ENCODE peak calls at places on chromosomes 7 and 10, in six cellular contexts. I, U, O, F, G and V are unnamed samples.

GRCh38 chr7:154474903-154475520 is 422.8 kb downstream of the DPP6 start:
- DNase-seq in I (no peak), U (no peak), G (no peak), O (no peak), F (no peak), V (no peak)

GRCh38 chr7:101068401-101068800 is 16.9 kb upstream of the TRIM56 start:
- DNase-seq in U (no peak), F (no peak), G (no peak), I (no peak), O (peak; percentile 7), V (no peak)

GRCh38 chr7:106313456-106313891 is 28.7 kb upstream of the NAMPT start:
- DNase-seq in I (peak; percentile 88), G (no peak), O (no peak), F (no peak), U (no peak), V (peak; percentile 8)

GRCh38 chr10:50991496-50992355 is 82.6 kb upstream of the PRKG1 start:
- DNase-seq in G (peak; percentile 58), U (peak; percentile 58), F (no peak), O (peak; percentile 56), I (peak; percentile 9), V (peak; percentile 13)

GRCh38 chr10:110425684-110426293 is 71.9 kb upstream of the DUSP5 start:
- DNase-seq in F (no peak), O (no peak), G (no peak), U (no peak), I (peak; percentile 99), V (no peak)

GRCh38 chr10:34771106-34771505 is 44.0 kb downstream of the PARD3 start:
- DNase-seq in F (no peak), I (no peak), U (no peak), O (no peak), G (no peak), V (no peak)

GRCh38 chr7:32212321-32212720 is 142.1 kb upstream of the PDE1C start:
- DNase-seq in U (no peak), F (no peak), I (no peak), G (no peak), O (no peak), V (no peak)

GRCh38 chr7:1323178-1324027 is 90.7 kb downstream of the UNCX start:
- DNase-seq in G (no peak), O (peak; percentile 30), I (no peak), U (peak; percentile 5), F (no peak), V (no peak)

GRCh38 chr7:105046414-105046813 is 32.4 kb downstream of the KMT2E start:
- DNase-seq in O (no peak), I (peak; percentile 79), U (no peak), F (no peak), G (no peak), V (no peak)

DNA sequence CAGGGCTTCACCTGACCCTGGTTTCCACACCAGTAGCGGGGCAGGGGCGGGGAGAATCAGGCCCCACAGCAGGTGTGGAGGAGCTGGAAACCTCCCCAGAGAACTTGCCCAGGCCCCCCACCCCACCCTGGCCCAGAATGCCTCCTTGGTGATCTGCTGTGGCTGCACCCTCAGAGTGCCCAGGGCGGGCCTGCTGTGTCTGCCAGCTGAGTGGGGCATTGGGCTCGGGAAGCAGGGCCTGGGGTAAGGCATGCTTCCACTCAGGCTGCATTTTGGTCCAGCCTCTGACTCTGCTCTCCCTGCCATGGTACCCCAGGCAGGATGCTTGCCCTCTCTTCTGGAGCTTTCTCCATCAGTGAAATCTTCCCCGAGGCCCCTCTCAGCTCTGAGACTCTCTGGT is 1.1 kb upstream of the CRHR2 start:
- DNase-seq in F (no peak), O (no peak), I (no peak), G (no peak), U (no peak), V (no peak)
- H3K27me3 ChIP-seq in F (peaks cover 20% of the 10 kb centered on the region), O (peaks cover 41% of the 10 kb centered on the region), I (peaks cover 58% of the 10 kb centered on the region), G (no peaks in the 10 kb centered on the region), U (peaks cover 2% of the 10 kb centered on the region), V (no peaks in the 10 kb centered on the region)

GRCh38 chr10:96044686-96045085 is 1.3 kb downstream of the CCNJ start:
- DNase-seq in F (no peak), O (no peak), U (no peak), G (no peak), I (peak; percentile 46), V (no peak)
- H3K27ac ChIP-seq in F (no peak overlapping the region), O (peak overlapping the region; percentile 92), U (peak overlapping the region; percentile 77), G (peak overlapping the region; percentile 93), I (peak overlapping the region; percentile 82), V (peak overlapping the region; percentile 73)

DNA sequence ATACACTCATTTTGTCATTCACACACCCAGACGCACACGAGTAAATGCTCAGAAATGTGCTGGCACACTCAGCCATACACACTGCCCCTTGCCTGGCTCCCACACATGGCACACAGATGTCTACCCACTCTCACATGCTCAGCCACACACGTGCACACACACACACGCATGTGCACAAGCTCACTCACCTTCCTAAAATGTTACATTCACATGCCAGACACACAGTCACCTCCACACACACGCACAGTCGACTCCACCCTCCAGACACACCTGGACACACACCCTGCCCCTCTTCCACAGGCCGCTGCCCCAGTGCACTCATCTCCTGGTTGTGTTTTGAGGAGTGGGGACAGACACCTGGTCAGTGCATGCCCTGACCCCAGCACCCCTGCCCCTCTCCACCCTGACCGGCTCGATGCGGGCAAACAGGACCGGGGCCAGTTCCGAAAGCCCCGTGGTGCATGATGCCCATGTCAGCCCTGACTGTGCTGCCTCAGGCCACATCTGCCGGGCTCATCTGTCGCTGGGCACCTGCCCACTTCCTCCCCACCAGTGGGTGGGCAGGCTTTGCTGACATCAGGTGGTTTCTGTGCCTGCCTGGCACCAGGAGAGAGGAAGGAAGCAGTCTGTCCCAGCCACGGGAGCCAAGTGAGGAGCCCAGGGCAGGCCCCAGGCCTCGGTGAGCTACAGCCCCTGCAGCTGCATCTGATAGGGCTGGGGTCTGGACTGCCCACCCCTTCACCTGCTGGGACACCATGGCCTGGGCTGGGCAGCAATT is 84.9 kb upstream of the ZNF716 start:
- DNase-seq in G (no peak), F (no peak), U (no peak), O (no peak), I (no peak), V (no peak)
- H3K9me3 ChIP-seq in G (no peaks in the 10 kb centered on the region), F (peaks cover 23% of the 10 kb centered on the region), U (no peaks in the 10 kb centered on the region), O (no peaks in the 10 kb centered on the region), I (no peaks in the 10 kb centered on the region), V (no peaks in the 10 kb centered on the region)

GRCh38 chr7:64181586-64181985 is 25.4 kb upstream of the ZNF735 start:
- DNase-seq in I (no peak), F (no peak), G (no peak), U (no peak), O (no peak), V (no peak)

GRCh38 chr7:64183126-64183742 is 23.8 kb upstream of the ZNF735 start:
- DNase-seq in O (peak; percentile 54), I (no peak), U (peak; percentile 27), G (no peak), F (no peak), V (peak; percentile 18)

GRCh38 chr7:64183827-64184372 is 23.1 kb upstream of the ZNF735 start:
- DNase-seq in I (no peak), F (no peak), O (no peak), G (no peak), U (no peak), V (no peak)

GRCh38 chr7:64182036-64182790 is 24.8 kb upstream of the ZNF735 start:
- DNase-seq in O (no peak), I (no peak), F (no peak), G (no peak), U (no peak), V (no peak)

GRCh38 chr7:64180989-64181388 is 26.0 kb upstream of the ZNF735 start:
- DNase-seq in F (no peak), U (no peak), G (no peak), O (no peak), I (no peak), V (no peak)
- H3K27me3 ChIP-seq in F (no peaks in the 10 kb centered on the region), U (no peaks in the 10 kb centered on the region), G (no peaks in the 10 kb centered on the region), O (peaks cover 31% of the 10 kb centered on the region), I (no peaks in the 10 kb centered on the region), V (no peaks in the 10 kb centered on the region)

GRCh38 chr7:141979611-141980010 is 6.0 kb upstream of the TAS2R38 start:
- DNase-seq in F (no peak), I (no peak), O (no peak), G (no peak), U (no peak), V (no peak)
- H3K27ac ChIP-seq in F (no peak overlapping the region), I (no peak overlapping the region), O (no peak overlapping the region), G (no peak overlapping the region), U (no peak overlapping the region), V (no peak overlapping the region)

GRCh38 chr10:1377231-1377630 is 321.0 kb downstream of the WDR37 start:
- DNase-seq in I (no peak), G (no peak), F (no peak), O (no peak), U (no peak), V (no peak)

GRCh38 chr10:1376384-1376945 is 320.3 kb downstream of the WDR37 start:
- DNase-seq in G (no peak), U (no peak), F (no peak), I (no peak), O (no peak), V (no peak)

GRCh38 chr10:1374501-1374900 is 318.3 kb downstream of the WDR37 start:
- DNase-seq in G (no peak), U (no peak), F (no peak), O (no peak), I (no peak), V (no peak)

GRCh38 chr10:1374901-1375804 is 319.0 kb downstream of the WDR37 start:
- DNase-seq in F (no peak), G (no peak), U (no peak), I (no peak), O (no peak), V (no peak)

DNA sequence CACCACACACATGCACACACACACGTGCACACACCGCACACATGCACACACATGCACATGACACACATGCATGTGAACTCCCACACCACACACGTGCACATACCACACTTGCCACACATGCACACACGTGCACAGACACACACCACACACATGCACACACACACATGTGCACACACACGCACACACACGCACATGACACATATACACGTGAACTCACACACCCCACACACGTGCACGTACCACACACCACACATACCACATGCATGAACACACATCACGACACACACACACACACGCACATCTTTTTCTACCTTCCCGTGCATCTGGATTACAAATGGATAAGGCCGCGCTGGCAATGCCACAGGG is 319.6 kb downstream of the WDR37 start:
- DNase-seq in F (no peak), O (no peak), U (no peak), G (no peak), I (no peak), V (no peak)
- H3K9me3 ChIP-seq in F (no peaks in the 10 kb centered on the region), O (no peaks in the 10 kb centered on the region), U (no peaks in the 10 kb centered on the region), G (no peaks in the 10 kb centered on the region), I (peaks cover 1% of the 10 kb centered on the region), V (no peaks in the 10 kb centered on the region)

GRCh38 chr10:6499974-6500373 is 80.1 kb downstream of the PRKCQ start:
- DNase-seq in F (no peak), O (no peak), I (no peak), G (no peak), U (no peak), V (no peak)
- H3K27me3 ChIP-seq in F (no peaks in the 10 kb centered on the region), O (no peaks in the 10 kb centered on the region), I (no peaks in the 10 kb centered on the region), G (no peaks in the 10 kb centered on the region), U (no peaks in the 10 kb centered on the region), V (no peaks in the 10 kb centered on the region)